ENCODE peak calls at places on chromosomes 3 and 15, in four cellular contexts. One of them, this sample, is unnamed.

GRCh38 chr3:77041156-77041696 is 1.3 kb downstream of the ROBO2 start:
- DNase-seq in IMR-90: no peak
- DNase-seq in mesendoderm: no peak
- DNase-seq in H1: no peak
- DNase-seq in this sample: no peak

GRCh38 chr15:64775551-64776401 is at the start of gene RBPMS2:
- DNase-seq in IMR-90: peak; percentile 2
- DNase-seq in mesendoderm: peak; percentile 76
- DNase-seq in H1: no peak
- DNase-seq in this sample: peak; percentile 53

GRCh38 chr3:48514431-48515227 is 10.7 kb upstream of the SHISA5 start:
- DNase-seq in IMR-90: no peak
- DNase-seq in mesendoderm: no peak
- DNase-seq in H1: no peak
- DNase-seq in this sample: no peak

GRCh38 chr3:98918586-98918985 is 17.1 kb upstream of the DCBLD2 start:
- DNase-seq in IMR-90: peak; percentile 69
- DNase-seq in mesendoderm: no peak
- DNase-seq in H1: no peak
- DNase-seq in this sample: no peak

GRCh38 chr3:196175717-196176116 is 35.5 kb downstream of the ZDHHC19 start:
- DNase-seq in IMR-90: no peak
- DNase-seq in mesendoderm: no peak
- DNase-seq in H1: no peak
- DNase-seq in this sample: no peak

GRCh38 chr3:151305778-151306157 is 10.9 kb downstream of the GPR87 start:
- DNase-seq in IMR-90: peak; percentile 41
- DNase-seq in mesendoderm: peak; percentile 56
- DNase-seq in H1: no peak
- DNase-seq in this sample: no peak

GRCh38 chr15:63968122-63968524 is 78.2 kb downstream of the DAPK2 start:
- DNase-seq in IMR-90: no peak
- DNase-seq in mesendoderm: no peak
- DNase-seq in H1: no peak
- DNase-seq in this sample: peak; percentile 4

GRCh38 chr3:15215996-15216395 is 9.9 kb downstream of the CAPN7 start:
- DNase-seq in IMR-90: peak; percentile 42
- DNase-seq in mesendoderm: no peak
- DNase-seq in H1: no peak
- DNase-seq in this sample: no peak

GRCh38 chr3:121883507-121883906 is 10.7 kb upstream of the SLC15A2 start:
- DNase-seq in IMR-90: peak; percentile 8
- DNase-seq in mesendoderm: peak; percentile 64
- DNase-seq in H1: no peak
- DNase-seq in this sample: no peak

GRCh38 chr3:75329713-75330112 is 334.4 kb upstream of the FRG2C start:
- DNase-seq in IMR-90: no peak
- DNase-seq in mesendoderm: no peak
- DNase-seq in H1: no peak
- DNase-seq in this sample: no peak

GRCh38 chr3:75321060-75321459 is 343.1 kb upstream of the FRG2C start:
- DNase-seq in IMR-90: no peak
- DNase-seq in mesendoderm: peak; percentile 4
- DNase-seq in H1: no peak
- DNase-seq in this sample: no peak

GRCh38 chr3:75327453-75327852 is 336.7 kb upstream of the FRG2C start:
- DNase-seq in IMR-90: no peak
- DNase-seq in mesendoderm: no peak
- DNase-seq in H1: no peak
- DNase-seq in this sample: no peak

GRCh38 chr3:75325716-75326115 is 338.4 kb upstream of the FRG2C start:
- DNase-seq in IMR-90: no peak
- DNase-seq in mesendoderm: peak; percentile 81
- DNase-seq in H1: no peak
- DNase-seq in this sample: no peak
- H3K56ac ChIP-seq in IMR-90: no peak overlapping the region
- H3K56ac ChIP-seq in mesendoderm: no peak overlapping the region
- H3K56ac ChIP-seq in H1: no peak overlapping the region
- H3K56ac ChIP-seq in this sample: no peak overlapping the region

GRCh38 chr3:110157221-110157620 is 819.9 kb upstream of the DPPA4 start:
- DNase-seq in IMR-90: no peak
- DNase-seq in mesendoderm: no peak
- DNase-seq in H1: no peak
- DNase-seq in this sample: no peak
- H3K56ac ChIP-seq in IMR-90: no peak overlapping the region
- H3K56ac ChIP-seq in mesendoderm: no peak overlapping the region
- H3K56ac ChIP-seq in H1: no peak overlapping the region
- H3K56ac ChIP-seq in this sample: no peak overlapping the region

DNA sequence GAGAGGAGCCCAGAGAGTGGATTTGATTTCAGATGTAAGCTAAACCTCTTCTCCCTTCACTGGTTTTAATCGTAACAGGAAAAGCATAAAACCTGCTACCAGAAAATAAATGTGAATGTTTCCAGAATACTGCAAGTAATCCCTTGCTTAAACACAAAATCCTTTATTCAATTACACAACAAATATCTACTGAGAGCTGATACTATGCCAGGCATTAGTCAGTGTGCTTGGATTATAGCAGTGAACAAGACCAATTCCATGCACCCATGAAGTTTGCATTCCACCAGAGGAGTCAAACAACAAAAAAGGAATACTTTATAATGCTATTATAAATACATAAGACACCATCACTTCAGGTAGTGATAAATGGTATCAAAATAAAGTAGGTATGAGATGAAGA is 15.1 kb downstream of the AVEN start:
- DNase-seq in IMR-90: peak; percentile 62
- DNase-seq in mesendoderm: no peak
- DNase-seq in H1: no peak
- DNase-seq in this sample: no peak
- H3K56ac ChIP-seq in IMR-90: no peak overlapping the region
- H3K56ac ChIP-seq in mesendoderm: no peak overlapping the region
- H3K56ac ChIP-seq in H1: no peak overlapping the region
- H3K56ac ChIP-seq in this sample: no peak overlapping the region

GRCh38 chr3:65638301-65638700 is 400.4 kb downstream of the MAGI1 start:
- DNase-seq in IMR-90: no peak
- DNase-seq in mesendoderm: no peak
- DNase-seq in H1: no peak
- DNase-seq in this sample: no peak
- H3K56ac ChIP-seq in IMR-90: no peak overlapping the region
- H3K56ac ChIP-seq in mesendoderm: no peak overlapping the region
- H3K56ac ChIP-seq in H1: no peak overlapping the region
- H3K56ac ChIP-seq in this sample: no peak overlapping the region

DNA sequence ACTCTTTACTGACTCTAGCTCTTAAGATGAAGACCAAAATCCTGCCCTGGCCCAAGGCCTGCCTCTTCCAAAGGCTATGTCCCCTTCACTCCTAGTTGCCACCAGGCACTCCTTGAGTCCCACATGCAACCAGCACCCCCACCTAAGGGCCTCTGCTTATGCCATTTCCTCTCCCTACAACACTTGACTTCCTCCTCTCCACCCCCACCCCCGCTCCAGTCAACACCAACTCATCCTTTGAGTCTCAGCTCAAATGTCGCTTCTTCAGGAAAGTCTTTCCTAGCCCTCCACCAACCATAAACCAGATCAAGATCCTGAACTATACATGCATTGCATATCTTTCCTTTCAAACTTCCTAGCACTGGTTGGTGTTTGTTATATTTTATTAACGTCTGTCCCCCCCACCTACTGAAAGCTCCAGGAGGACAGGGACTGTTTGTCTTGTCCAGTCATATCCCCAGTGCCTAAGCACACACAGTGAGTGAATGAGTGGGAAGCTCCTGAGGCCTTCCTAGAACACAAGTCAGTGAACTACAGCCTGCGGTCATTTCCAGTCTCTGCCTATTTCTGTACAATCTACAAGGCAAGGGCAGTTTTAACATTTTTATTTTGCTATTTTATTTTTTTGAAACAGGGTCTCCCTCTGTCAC is 7.3 kb downstream of the TBC1D2B start:
- DNase-seq in IMR-90: no peak
- DNase-seq in mesendoderm: no peak
- DNase-seq in H1: no peak
- DNase-seq in this sample: no peak
- H3K56ac ChIP-seq in IMR-90: no peak overlapping the region
- H3K56ac ChIP-seq in mesendoderm: no peak overlapping the region
- H3K56ac ChIP-seq in H1: no peak overlapping the region
- H3K56ac ChIP-seq in this sample: no peak overlapping the region

This sample was measured in H9.